ENCODE peak calls at places on chromosomes 16 and 17, in five cellular contexts. One of them, this sample, is unnamed.

GRCh38 chr17:64509179-64509578 is 2.4 kb downstream of the CEP95 start:
- DNase-seq in progenitor cell of endocrine pancreas: no peak
- DNase-seq in fibroblast of lung: no peak
- DNase-seq in EH: no peak
- DNase-seq in DMS 273 treated with DMSO at 0.1 percent for 48 hours: no peak
- DNase-seq in this sample: no peak

GRCh38 chr16:57982345-57982744 is 11.4 kb upstream of the CNGB1 start:
- DNase-seq in fibroblast of lung: no peak
- DNase-seq in EH: no peak
- DNase-seq in DMS 273 treated with DMSO at 0.1 percent for 48 hours: peak
- DNase-seq in progenitor cell of endocrine pancreas: no peak
- DNase-seq in this sample: no peak

GRCh38 chr17:9544221-9544620 is 31.4 kb downstream of the STX8 start:
- DNase-seq in progenitor cell of endocrine pancreas: no peak
- DNase-seq in fibroblast of lung: no peak
- DNase-seq in DMS 273 treated with DMSO at 0.1 percent for 48 hours: no peak
- DNase-seq in EH: no peak
- DNase-seq in this sample: no peak

GRCh38 chr17:49516190-49516589 is 21.1 kb downstream of the NGFR start:
- DNase-seq in progenitor cell of endocrine pancreas: no peak
- DNase-seq in fibroblast of lung: no peak
- DNase-seq in DMS 273 treated with DMSO at 0.1 percent for 48 hours: no peak
- DNase-seq in EH: no peak
- DNase-seq in this sample: no peak

GRCh38 chr17:78537217-78537860 is 39.9 kb downstream of the DNAH17 start:
- DNase-seq in DMS 273 treated with DMSO at 0.1 percent for 48 hours: no peak
- DNase-seq in progenitor cell of endocrine pancreas: no peak
- DNase-seq in fibroblast of lung: no peak
- DNase-seq in EH: no peak
- DNase-seq in this sample: no peak

GRCh38 chr16:75244844-75245758 is 6.3 kb downstream of the BCAR1 start:
- DNase-seq in DMS 273 treated with DMSO at 0.1 percent for 48 hours: no peak
- DNase-seq in progenitor cell of endocrine pancreas: no peak
- DNase-seq in EH: peak
- DNase-seq in fibroblast of lung: peak
- DNase-seq in this sample: peak

GRCh38 chr17:82754297-82755208 is 2.7 kb downstream of the TBCD start:
- DNase-seq in DMS 273 treated with DMSO at 0.1 percent for 48 hours: no peak
- DNase-seq in EH: no peak
- DNase-seq in fibroblast of lung: no peak
- DNase-seq in progenitor cell of endocrine pancreas: no peak
- DNase-seq in this sample: no peak

GRCh38 chr16:67731071-67731810 is 12.1 kb upstream of the GFOD2 start:
- DNase-seq in fibroblast of lung: no peak
- DNase-seq in progenitor cell of endocrine pancreas: no peak
- DNase-seq in EH: no peak
- DNase-seq in DMS 273 treated with DMSO at 0.1 percent for 48 hours: no peak
- DNase-seq in this sample: no peak

GRCh38 chr17:27239046-27239445 is 54.9 kb upstream of the WSB1 start:
- DNase-seq in progenitor cell of endocrine pancreas: no peak
- DNase-seq in EH: no peak
- DNase-seq in DMS 273 treated with DMSO at 0.1 percent for 48 hours: no peak
- DNase-seq in fibroblast of lung: no peak
- DNase-seq in this sample: no peak

GRCh38 chr16:2082171-2082982 is 34.6 kb downstream of the TSC2 start:
- DNase-seq in progenitor cell of endocrine pancreas: no peak
- DNase-seq in fibroblast of lung: peak
- DNase-seq in EH: no peak
- DNase-seq in DMS 273 treated with DMSO at 0.1 percent for 48 hours: no peak
- DNase-seq in this sample: peak

GRCh38 chr17:50469005-50469605 is 425 bp upstream of the CHAD start:
- DNase-seq in EH: peak
- DNase-seq in fibroblast of lung: no peak
- DNase-seq in progenitor cell of endocrine pancreas: no peak
- DNase-seq in DMS 273 treated with DMSO at 0.1 percent for 48 hours: no peak
- DNase-seq in this sample: no peak

GRCh38 chr17:58268326-58268725 is 12.4 kb downstream of the MPO start:
- DNase-seq in EH: no peak
- DNase-seq in DMS 273 treated with DMSO at 0.1 percent for 48 hours: no peak
- DNase-seq in fibroblast of lung: no peak
- DNase-seq in progenitor cell of endocrine pancreas: no peak
- DNase-seq in this sample: no peak

GRCh38 chr16:58177347-58177710 is 20.6 kb downstream of the CSNK2A2 start:
- DNase-seq in fibroblast of lung: no peak
- DNase-seq in EH: no peak
- DNase-seq in progenitor cell of endocrine pancreas: no peak
- DNase-seq in DMS 273 treated with DMSO at 0.1 percent for 48 hours: no peak
- DNase-seq in this sample: no peak

GRCh38 chr16:69867796-69868565 is 83.2 kb upstream of the CLEC18A start:
- DNase-seq in progenitor cell of endocrine pancreas: no peak
- DNase-seq in fibroblast of lung: no peak
- DNase-seq in DMS 273 treated with DMSO at 0.1 percent for 48 hours: no peak
- DNase-seq in EH: no peak
- DNase-seq in this sample: no peak

GRCh38 chr17:3935825-3936355 is 19.6 kb upstream of the P2RX1 start:
- DNase-seq in progenitor cell of endocrine pancreas: no peak
- DNase-seq in EH: peak
- DNase-seq in DMS 273 treated with DMSO at 0.1 percent for 48 hours: no peak
- DNase-seq in fibroblast of lung: peak
- DNase-seq in this sample: peak

GRCh38 chr17:44842748-44843147 is 4.9 kb upstream of the HIGD1B start:
- DNase-seq in fibroblast of lung: no peak
- DNase-seq in DMS 273 treated with DMSO at 0.1 percent for 48 hours: no peak
- DNase-seq in progenitor cell of endocrine pancreas: no peak
- DNase-seq in EH: peak
- DNase-seq in this sample: no peak

GRCh38 chr17:77930780-77931768 is 27.4 kb upstream of the TNRC6C start:
- DNase-seq in EH: no peak
- DNase-seq in progenitor cell of endocrine pancreas: no peak
- DNase-seq in fibroblast of lung: no peak
- DNase-seq in DMS 273 treated with DMSO at 0.1 percent for 48 hours: no peak
- DNase-seq in this sample: no peak

GRCh38 chr17:67040652-67041051 is 3.7 kb upstream of the CACNG1 start:
- DNase-seq in progenitor cell of endocrine pancreas: no peak
- DNase-seq in EH: no peak
- DNase-seq in fibroblast of lung: no peak
- DNase-seq in DMS 273 treated with DMSO at 0.1 percent for 48 hours: no peak
- DNase-seq in this sample: no peak

GRCh38 chr17:20190605-20191004 is 181.4 kb downstream of the SPECC1 start:
- DNase-seq in DMS 273 treated with DMSO at 0.1 percent for 48 hours: no peak
- DNase-seq in fibroblast of lung: no peak
- DNase-seq in progenitor cell of endocrine pancreas: no peak
- DNase-seq in EH: no peak
- DNase-seq in this sample: no peak

GRCh38 chr16:88649924-88650748 is 717 bp downstream of the CYBA start:
- DNase-seq in EH: peak
- DNase-seq in fibroblast of lung: no peak
- DNase-seq in DMS 273 treated with DMSO at 0.1 percent for 48 hours: no peak
- DNase-seq in progenitor cell of endocrine pancreas: no peak
- DNase-seq in this sample: peak